ENCODE peak calls at places on chromosomes 12 and 14, in four cellular contexts. N is dorsolateral prefrontal cortex, Q is activated B cell treated with CpG ODN at 0.5 μM for 24 hours, I is fibroblast of the aortic adventitia. V is an unnamed sample.
A peak's percentile ranks its signal among the peaks of the same experiment; 100 is the strongest.

GRCh38 chr12:68270358-68270757 is 17.0 kb upstream of the IL22 start:
- DNase-seq in N (no peak), Q (no peak), I (no peak), V (no peak)

GRCh38 chr12:68479261-68479581 is 131.5 kb upstream of the RAP1B start:
- DNase-seq in N (no peak), Q (no peak), I (peak; percentile 58), V (peak; percentile 89)

GRCh38 chr14:31930493-31931225 is 146.4 kb upstream of the ARHGAP5 start:
- DNase-seq in N (no peak), Q (no peak), I (peak; percentile 25), V (no peak)

GRCh38 chr14:23009939-23010718 is at the start of gene C14orf93:
- DNase-seq in N (peak; percentile 78), Q (peak; percentile 77), I (peak; percentile 50), V (no peak)

GRCh38 chr14:85604021-85604420 is 74.1 kb downstream of the FLRT2 start:
- DNase-seq in N (no peak), Q (no peak), I (no peak), V (no peak)

GRCh38 chr14:23443411-23443812 is 8.0 kb upstream of the MYH7 start:
- DNase-seq in N (no peak), Q (no peak), I (no peak), V (no peak)

GRCh38 chr12:47102845-47103666 is 23.3 kb upstream of the AMIGO2 start:
- DNase-seq in N (no peak), Q (no peak), I (peak; percentile 78), V (peak; percentile 93)

GRCh38 chr12:28645891-28646290 is 455.6 kb downstream of the CCDC91 start:
- DNase-seq in N (no peak), Q (no peak), I (no peak), V (no peak)

GRCh38 chr14:56803816-56804535 is 6.3 kb downstream of the OTX2 start:
- DNase-seq in N (no peak), Q (no peak), I (no peak), V (no peak)

GRCh38 chr12:4279120-4279690 is 5.6 kb downstream of the CCND2 start:
- DNase-seq in N (no peak), Q (no peak), I (no peak), V (no peak)

GRCh38 chr12:27635349-27635972 is 60.8 kb upstream of the REP15 start:
- DNase-seq in N (no peak), Q (no peak), I (peak; percentile 83), V (peak; percentile 49)

GRCh38 chr14:63551338-63551737 is 8.2 kb upstream of the PPP2R5E start:
- DNase-seq in N (no peak), Q (no peak), I (peak; percentile 31), V (no peak)

GRCh38 chr14:61476105-61476736 is 154.8 kb downstream of the PRKCH start:
- DNase-seq in N (no peak), Q (no peak), I (no peak), V (no peak)

GRCh38 chr12:118391836-118392235 is 15.5 kb downstream of the SUDS3 start:
- DNase-seq in N (no peak), Q (no peak), I (no peak), V (no peak)

GRCh38 chr14:95510804-95511203 is 5.6 kb downstream of the SYNE3 start:
- DNase-seq in N (no peak), Q (no peak), I (no peak), V (no peak)

GRCh38 chr14:41607966-41608663 is 1.4 kb downstream of the LRFN5 start:
- DNase-seq in N (peak; percentile 34), Q (no peak), I (peak; percentile 21), V (no peak)

GRCh38 chr12:45726594-45727300 is 2.8 kb upstream of the ARID2 start:
- DNase-seq in N (peak; percentile 47), Q (peak; percentile 46), I (peak; percentile 36), V (no peak)

GRCh38 chr12:52564582-52564981 is 9.1 kb downstream of the KRT74 start:
- DNase-seq in N (no peak), Q (no peak), I (no peak), V (no peak)

GRCh38 chr14:68968051-68968450 is 11.1 kb downstream of the ACTN1 start:
- DNase-seq in N (no peak), Q (no peak), I (no peak), V (no peak)

GRCh38 chr12:118430516-118430915 is 54.2 kb downstream of the SUDS3 start:
- DNase-seq in N (no peak), Q (no peak), I (no peak), V (no peak)

GRCh38 chr12:65086236-65086635 is 34.9 kb downstream of the WIF1 start:
- DNase-seq in N (no peak), Q (no peak), I (no peak), V (no peak)

GRCh38 chr14:61564623-61565091 is 130.7 kb upstream of the HIF1A start:
- DNase-seq in N (no peak), Q (no peak), I (peak; percentile 96), V (peak; percentile 79)

GRCh38 chr14:54344445-54344844 is 52.4 kb upstream of the CDKN3 start:
- DNase-seq in N (no peak), Q (no peak), I (no peak), V (no peak)

GRCh38 chr12:31011336-31011735 is 62.3 kb upstream of the DDX11 start:
- DNase-seq in N (no peak), Q (no peak), I (no peak), V (no peak)

GRCh38 chr12:31009976-31010375 is 63.7 kb upstream of the DDX11 start:
- DNase-seq in N (no peak), Q (no peak), I (no peak), V (no peak)

GRCh38 chr12:31015215-31015614 is 58.4 kb upstream of the DDX11 start:
- DNase-seq in N (no peak), Q (no peak), I (no peak), V (no peak)

GRCh38 chr12:31008961-31009840 is 64.5 kb upstream of the DDX11 start:
- DNase-seq in N (no peak), Q (no peak), I (no peak), V (no peak)

GRCh38 chr12:31011746-31012567 is 61.7 kb upstream of the DDX11 start:
- DNase-seq in N (no peak), Q (no peak), I (no peak), V (no peak)
- TF ChIP-seq CTCF in N (no peak), Q (no peak), I (peak; percentile 32), V (peak; percentile 22)

GRCh38 chr12:9798008-9798619 is 29.2 kb upstream of the KLRF1 start:
- DNase-seq in N (no peak), Q (no peak), I (peak; percentile 47), V (no peak)
- TF ChIP-seq CTCF in N (no peak), Q (no peak), I (peak; percentile 31), V (peak; percentile 26)

GRCh38 chr12:70891059-70891632 is 29.4 kb downstream of the PTPRR start:
- DNase-seq in N (no peak), Q (no peak), I (no peak), V (no peak)

GRCh38 chr12:70895956-70896355 is 24.6 kb downstream of the PTPRR start:
- DNase-seq in N (no peak), Q (no peak), I (no peak), V (no peak)

GRCh38 chr12:70892593-70892992 is 27.9 kb downstream of the PTPRR start:
- DNase-seq in N (no peak), Q (no peak), I (no peak), V (no peak)
- TF ChIP-seq CTCF in N (no peak), Q (no peak), I (no peak), V (no peak)

GRCh38 chr12:18723752-18724151 is 14.1 kb downstream of the PLCZ1 start:
- DNase-seq in N (no peak), Q (no peak), I (peak; percentile 69), V (peak; percentile 8)
- TF ChIP-seq CTCF in N (no peak), Q (no peak), I (no peak), V (no peak)

DNA sequence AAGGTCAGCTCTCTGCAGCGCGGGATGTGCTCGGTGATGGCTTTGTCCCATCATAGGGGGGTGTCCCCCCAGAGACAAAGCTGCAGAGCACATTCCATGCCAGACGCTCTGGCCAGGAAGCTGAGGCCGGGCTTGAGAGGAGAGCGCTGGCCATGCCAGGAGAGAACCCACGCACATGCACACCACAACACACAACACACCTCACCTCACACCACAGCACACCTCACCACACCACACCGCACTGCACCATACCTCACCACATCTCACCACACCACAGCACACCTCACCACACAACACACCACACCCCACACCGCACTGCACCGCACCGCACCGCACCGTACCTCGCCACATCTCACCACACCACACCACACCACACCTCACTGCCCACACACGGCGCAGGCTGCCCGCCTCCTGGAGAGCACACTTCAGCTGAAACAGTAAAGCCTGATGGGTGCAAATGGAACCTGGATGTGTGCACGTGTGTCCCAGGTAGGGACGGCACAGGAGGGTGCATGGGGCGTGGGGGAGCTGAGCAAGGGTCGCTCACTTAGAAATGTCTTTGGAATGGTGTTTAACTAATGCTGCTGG is 10.8 kb downstream of the ANKRD9 start:
- DNase-seq in N (no peak), Q (no peak), I (no peak), V (no peak)
- TF ChIP-seq CTCF in N (no peak), Q (no peak), I (no peak), V (no peak)

GRCh38 chr12:55822228-55822627 is 4.4 kb downstream of the ORMDL2 start:
- DNase-seq in N (no peak), Q (no peak), I (no peak), V (no peak)
- TF ChIP-seq CTCF in N (no peak), Q (no peak), I (no peak), V (peak; percentile 20)

GRCh38 chr12:121955258-121956040 is 37.1 kb downstream of the CFAP251 start:
- DNase-seq in N (no peak), Q (no peak), I (peak; percentile 47), V (no peak)
- TF ChIP-seq CTCF in N (peak; percentile 27), Q (no peak), I (peak; percentile 66), V (peak; percentile 47)

GRCh38 chr14:96723946-96724345 is 73.2 kb upstream of the VRK1 start:
- DNase-seq in N (no peak), Q (no peak), I (no peak), V (no peak)
- TF ChIP-seq CTCF in N (no peak), Q (no peak), I (no peak), V (no peak)

V was measured in AG09319.